ENCODE peak calls at places on chromosomes 1 and 21, in four cellular contexts. D is fibroblast of the conjunctiva; V is stimulated activated CD8-positive, alpha-beta memory T cell treated with anti-CD3 and anti-CD28 coated beads, Interleukin-2, amount 100 ng/mL, for 48 hours; E is AG04450. P is an unnamed sample.

GRCh38 chr1:54835970-54836369 is 34.8 kb upstream of the TTC22 start:
- DNase-seq in D (no peak), E (no peak), V (no peak), P (no peak)

GRCh38 chr1:36365310-36365895 is 20.3 kb downstream of the STK40 start:
- DNase-seq in D (peak), E (no peak), V (no peak), P (no peak)

GRCh38 chr1:48674641-48675040 is 102.0 kb downstream of the BEND5 start:
- DNase-seq in V (no peak), E (no peak), D (peak), P (no peak)

GRCh38 chr1:41501581-41501980 is 17.1 kb upstream of the EDN2 start:
- DNase-seq in V (no peak), E (no peak), D (no peak), P (no peak)

GRCh38 chr1:20087668-20088067 is 17.7 kb downstream of the PLA2G5 start:
- DNase-seq in E (no peak), D (no peak), V (no peak), P (no peak)

GRCh38 chr21:16308269-16308668 is 578.5 kb downstream of the USP25 start:
- DNase-seq in E (no peak), D (no peak), V (no peak), P (no peak)

GRCh38 chr1:111542187-111542586 is 38.8 kb upstream of the ADORA3 start:
- DNase-seq in E (no peak), D (no peak), V (no peak), P (no peak)

GRCh38 chr1:147897789-147898188 is 4.8 kb upstream of the GJA8 start:
- DNase-seq in V (no peak), D (no peak), E (no peak), P (no peak)

GRCh38 chr1:239929317-239929716 is 162.4 kb upstream of the FMN2 start:
- DNase-seq in E (no peak), D (no peak), V (no peak), P (no peak)

GRCh38 chr1:224245188-224245587 is 62.1 kb downstream of the DEGS1 start:
- DNase-seq in E (no peak), V (no peak), D (no peak), P (no peak)

GRCh38 chr1:35570589-35571137 is 2.5 kb upstream of the TFAP2E start:
- DNase-seq in V (no peak), D (no peak), E (no peak), P (no peak)

GRCh38 chr21:30227633-30228404 is 11.9 kb upstream of the CLDN8 start:
- DNase-seq in E (peak), V (no peak), D (peak), P (no peak)

GRCh38 chr1:116921301-116921885 is 11.7 kb downstream of the PTGFRN start:
- DNase-seq in V (no peak), E (no peak), D (no peak), P (no peak)

GRCh38 chr1:155648207-155649147 is 38.5 kb downstream of the MSTO1 start:
- DNase-seq in V (no peak), E (peak), D (peak), P (no peak)

GRCh38 chr1:33327587-33328325 is 6.9 kb upstream of the A3GALT2 start:
- DNase-seq in D (peak), V (no peak), E (peak), P (no peak)

GRCh38 chr1:202007703-202008489 is 2.5 kb upstream of the ELF3 start:
- DNase-seq in E (no peak), V (no peak), D (no peak), P (peak)

GRCh38 chr21:46402421-46402820 is 56.3 kb upstream of the DIP2A start:
- DNase-seq in V (no peak), E (no peak), D (no peak), P (no peak)

GRCh38 chr21:31143021-31143420 is 104.7 kb upstream of the KRTAP19-8 start:
- DNase-seq in V (no peak), D (no peak), E (no peak), P (no peak)

GRCh38 chr1:53766766-53767409 is 27.9 kb upstream of the GLIS1 start:
- DNase-seq in D (no peak), V (no peak), E (no peak), P (no peak)

GRCh38 chr1:70779571-70779970 is 268.0 kb downstream of the PTGER3 start:
- DNase-seq in D (no peak), E (no peak), V (no peak), P (no peak)

GRCh38 chr1:14039894-14040430 is 340.0 kb downstream of the PRDM2 start:
- DNase-seq in E (no peak), D (no peak), V (no peak), P (no peak)

GRCh38 chr1:154945160-154945961 is 8.8 kb upstream of the PMVK start:
- DNase-seq in V (no peak), E (no peak), D (no peak), P (no peak)

GRCh38 chr1:164953095-164953494 is 394.1 kb downstream of the PBX1 start:
- DNase-seq in E (no peak), D (no peak), V (no peak), P (no peak)

GRCh38 chr1:211625040-211625439 is 46.1 kb upstream of the SLC30A1 start:
- DNase-seq in E (no peak), D (no peak), V (no peak), P (no peak)

GRCh38 chr1:214135886-214136285 is 145.1 kb upstream of the SMYD2 start:
- DNase-seq in V (no peak), D (no peak), E (no peak), P (no peak)

GRCh38 chr1:25757846-25758185 is 42.2 kb upstream of the SELENON start:
- DNase-seq in D (no peak), V (no peak), E (no peak), P (no peak)

GRCh38 chr1:192557841-192558595 is 17.6 kb upstream of the RGS1 start:
- DNase-seq in E (no peak), V (no peak), D (no peak), P (no peak)

GRCh38 chr1:15836772-15837669 is 10.5 kb upstream of the SPEN start:
- DNase-seq in D (no peak), E (no peak), V (peak), P (no peak)